ENCODE peak calls at places on chromosomes 6 and 20, in ten cellular contexts. K is bronchial epithelial cell, M is psoas muscle, W is vagina, E is esophagus squamous epithelium, I is fibroblast of lung, Z is NB4, V is AG10803, H is heart right ventricle, Q is lower leg skin. R is an unnamed sample.

GRCh38 chr6:112833546-112834215 is 486.6 kb downstream of the RFPL4B start:
- DNase-seq in K (peak; percentile 5), M (no peak), W (no peak), E (no peak), I (peak; percentile 65), Z (no peak), V (peak; percentile 38), H (no peak), Q (no peak), R (no peak)

GRCh38 chr6:163398104-163398503 is 16.4 kb upstream of the QKI start:
- DNase-seq in K (no peak), M (no peak), W (no peak), E (no peak), I (peak; percentile 34), Z (no peak), V (no peak), H (no peak), Q (no peak), R (no peak)

GRCh38 chr6:166415306-166415705 is 32.6 kb upstream of the MPC1 start:
- DNase-seq in K (no peak), M (no peak), W (no peak), E (no peak), I (no peak), Z (no peak), V (no peak), H (no peak), Q (no peak), R (no peak)

GRCh38 chr6:167485186-167485978 is 160.5 kb downstream of the TTLL2 start:
- DNase-seq in K (no peak), M (no peak), W (no peak), E (no peak), I (peak; percentile 3), Z (no peak), V (no peak), H (peak; percentile 65), Q (no peak), R (peak; percentile 2)

GRCh38 chr6:55980627-55981211 is 105.3 kb upstream of the BMP5 start:
- DNase-seq in K (peak; percentile 37), M (no peak), W (no peak), E (no peak), I (peak; percentile 9), Z (peak; percentile 48), V (peak; percentile 43), H (peak; percentile 17), Q (no peak), R (peak; percentile 62)

GRCh38 chr20:62011938-62012534 is 53.6 kb downstream of the TAF4 start:
- DNase-seq in K (no peak), M (no peak), W (no peak), E (no peak), I (no peak), Z (no peak), V (no peak), H (no peak), Q (no peak), R (no peak)

GRCh38 chr6:4349323-4349722 is 213.9 kb upstream of the ECI2 start:
- DNase-seq in K (no peak), M (no peak), W (peak; percentile 56), E (no peak), I (no peak), Z (no peak), V (no peak), H (no peak), Q (no peak), R (no peak)

GRCh38 chr6:47152666-47153065 is 110.5 kb upstream of the ADGRF1 start:
- DNase-seq in K (no peak), M (no peak), W (no peak), E (no peak), I (no peak), Z (no peak), V (no peak), H (no peak), Q (no peak), R (no peak)

DNA sequence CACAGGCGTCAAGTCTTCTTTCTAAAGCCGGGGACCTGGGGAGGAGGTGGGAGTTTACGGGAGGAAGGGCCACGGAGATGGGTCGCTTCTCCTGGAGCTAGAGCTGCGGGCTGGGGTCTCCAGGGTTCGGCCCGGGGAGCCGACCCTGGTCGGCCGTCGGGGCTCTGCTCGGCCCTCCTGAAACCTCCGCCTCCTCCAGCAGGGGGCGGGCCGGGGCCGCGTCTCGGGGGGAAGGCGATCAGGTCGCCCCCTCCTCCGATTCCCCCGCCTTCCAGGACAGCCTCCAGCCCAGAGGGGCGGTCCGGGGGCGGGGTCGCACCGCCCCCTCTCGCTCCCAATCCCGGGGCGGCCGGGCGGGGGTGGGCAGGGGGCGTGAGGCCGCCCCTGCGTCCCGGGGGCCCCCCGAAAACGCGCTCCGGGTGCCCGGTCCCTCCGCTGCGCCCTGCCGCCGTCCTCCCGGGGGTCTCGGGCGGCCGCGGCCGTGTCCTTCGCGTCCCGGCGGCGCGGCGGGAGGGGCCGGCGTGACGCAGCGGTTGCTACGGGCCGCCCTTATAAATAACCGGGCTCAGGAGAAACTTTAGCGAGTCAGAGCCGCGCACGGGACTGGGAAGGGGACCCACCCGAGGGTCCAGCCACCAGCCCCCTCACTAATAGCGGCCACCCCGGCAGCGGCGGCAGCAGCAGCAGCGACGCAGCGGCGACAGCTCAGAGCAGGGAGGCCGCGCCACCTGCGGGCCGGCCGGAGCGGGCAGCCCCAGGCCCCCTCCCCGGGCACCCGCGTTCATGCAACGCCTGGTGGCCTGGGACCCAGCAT is at the start of gene CEBPB:
- DNase-seq in K (peak; percentile 52), M (peak; percentile 97), W (peak; percentile 95), E (peak; percentile 35), I (peak; percentile 78), Z (peak; percentile 90), V (peak; percentile 90), H (peak; percentile 89), Q (peak; percentile 91), R (peak; percentile 93)
- TF ChIP-seq CTCF in K (peak; percentile 71), M (peak; percentile 71), W (peak; percentile 68), E (peak; percentile 80), I (peak; percentile 50), Z (peak; percentile 53), V (peak; percentile 60), H (peak; percentile 63), Q (no peak), R (peak; percentile 76)

GRCh38 chr20:31843881-31844280 is 1.5 kb downstream of the FOXS1 start:
- DNase-seq in K (no peak), M (no peak), W (no peak), E (no peak), I (no peak), Z (no peak), V (no peak), H (no peak), Q (no peak), R (no peak)
- H3K4me3 ChIP-seq in K (no peak overlapping the region), M (peak overlapping the region; percentile 53), W (no peak overlapping the region), E (peak overlapping the region; percentile 27), I (no peak overlapping the region), Z (no peak overlapping the region), V (no peak overlapping the region), H (peak overlapping the region; percentile 59), Q (no peak overlapping the region), R (no peak overlapping the region)

GRCh38 chr6:98041072-98041471 is 758.1 kb upstream of the MMS22L start:
- DNase-seq in K (no peak), M (no peak), W (no peak), E (no peak), I (peak; percentile 19), Z (no peak), V (no peak), H (no peak), Q (no peak), R (no peak)

GRCh38 chr6:98037571-98037970 is 754.6 kb upstream of the MMS22L start:
- DNase-seq in K (no peak), M (no peak), W (no peak), E (no peak), I (no peak), Z (no peak), V (no peak), H (no peak), Q (no peak), R (no peak)

GRCh38 chr6:98041921-98042320 is 758.9 kb upstream of the MMS22L start:
- DNase-seq in K (no peak), M (no peak), W (no peak), E (no peak), I (peak; percentile 37), Z (no peak), V (no peak), H (no peak), Q (no peak), R (no peak)

GRCh38 chr6:98039443-98039842 is 756.4 kb upstream of the MMS22L start:
- DNase-seq in K (no peak), M (no peak), W (no peak), E (no peak), I (no peak), Z (no peak), V (no peak), H (no peak), Q (no peak), R (no peak)

DNA sequence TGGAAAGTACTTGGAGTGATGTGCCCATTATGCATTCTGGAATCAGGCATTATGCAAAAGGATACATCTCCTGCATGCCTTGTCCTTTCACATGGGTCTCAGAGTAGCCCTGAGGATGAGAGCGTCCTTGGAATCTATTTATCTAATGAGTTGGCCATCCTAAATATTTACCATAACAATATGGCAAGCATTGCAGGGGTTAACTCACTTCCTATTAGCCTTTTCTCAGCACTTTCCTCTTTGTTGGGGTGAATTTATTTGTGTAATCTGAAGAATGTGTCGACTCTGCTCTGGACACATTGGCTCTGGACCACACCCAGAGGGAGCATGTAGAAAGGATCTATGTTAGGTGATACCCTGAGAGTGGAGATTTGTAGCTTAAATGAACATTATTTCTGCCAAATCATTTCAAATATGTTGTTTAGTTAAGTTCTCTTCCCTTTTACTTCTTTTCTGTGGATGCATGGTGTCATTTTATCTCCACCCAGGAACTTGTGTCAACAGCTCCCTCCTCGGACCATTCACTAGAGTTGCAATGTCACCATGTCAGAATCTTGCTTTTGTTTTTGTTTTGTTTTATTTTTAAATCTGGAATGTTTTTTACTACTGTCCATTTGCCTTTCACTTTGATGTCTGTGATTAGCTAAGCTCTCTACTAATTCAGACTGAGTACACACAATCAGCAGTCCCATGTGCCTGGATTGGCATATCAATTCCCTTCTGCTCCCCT is 757.0 kb upstream of the MMS22L start:
- DNase-seq in K (peak; percentile 22), M (no peak), W (no peak), E (no peak), I (peak; percentile 26), Z (peak; percentile 11), V (peak; percentile 17), H (no peak), Q (no peak), R (no peak)
- TF ChIP-seq CTCF in K (peak; percentile 46), M (no peak), W (no peak), E (no peak), I (no peak), Z (no peak), V (peak; percentile 51), H (no peak), Q (no peak), R (no peak)

GRCh38 chr20:36439040-36439730 is 102.1 kb upstream of the MYL9 start:
- DNase-seq in K (peak; percentile 32), M (peak; percentile 79), W (no peak), E (no peak), I (peak; percentile 25), Z (peak; percentile 70), V (peak; percentile 46), H (peak; percentile 56), Q (peak; percentile 46), R (peak; percentile 52)

GRCh38 chr20:36439731-36440072 is 101.6 kb upstream of the MYL9 start:
- DNase-seq in K (no peak), M (no peak), W (no peak), E (no peak), I (no peak), Z (no peak), V (no peak), H (no peak), Q (no peak), R (no peak)

GRCh38 chr20:36432096-36432495 is 109.2 kb upstream of the MYL9 start:
- DNase-seq in K (no peak), M (no peak), W (no peak), E (no peak), I (no peak), Z (no peak), V (no peak), H (no peak), Q (no peak), R (no peak)

GRCh38 chr20:36434383-36434782 is 106.9 kb upstream of the MYL9 start:
- DNase-seq in K (no peak), M (no peak), W (no peak), E (no peak), I (no peak), Z (no peak), V (no peak), H (no peak), Q (no peak), R (no peak)

DNA sequence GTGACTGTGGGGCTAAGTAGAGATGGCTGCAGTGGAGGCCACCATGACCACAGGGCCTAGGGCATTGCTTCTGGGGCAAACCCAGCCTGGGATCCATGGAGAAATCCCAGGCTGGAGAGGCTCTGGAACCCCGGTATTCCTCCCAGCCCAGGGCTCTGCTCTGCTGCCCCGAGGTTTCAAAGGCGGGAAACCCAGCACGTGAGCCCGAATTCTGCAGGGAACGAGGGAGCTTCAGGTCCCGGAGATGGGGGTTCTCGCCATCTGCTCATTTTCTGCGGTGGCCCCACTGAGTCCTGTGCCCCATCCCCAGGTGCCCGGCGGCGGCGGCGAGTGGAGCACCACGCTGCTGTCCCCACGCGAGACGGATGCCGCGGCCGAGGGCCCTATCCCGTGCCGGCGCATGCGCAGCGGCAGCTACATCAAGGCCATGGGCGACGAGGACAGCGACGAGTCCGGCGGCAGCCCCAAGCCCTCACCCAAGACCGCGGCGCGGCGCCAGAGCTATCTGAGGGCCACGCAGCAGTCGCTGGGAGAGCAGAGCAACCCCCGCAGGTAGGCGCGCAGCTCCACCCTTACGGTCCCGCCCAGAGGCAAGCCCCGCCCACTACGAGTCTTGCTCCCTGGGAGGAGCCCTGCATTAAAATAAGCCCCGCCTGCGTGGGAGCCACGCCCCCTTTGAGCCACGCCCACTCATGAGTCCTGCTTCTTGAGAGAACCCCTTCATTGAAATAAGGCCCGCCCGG is 105.3 kb upstream of the MYL9 start:
- DNase-seq in K (peak; percentile 66), M (peak; percentile 89), W (no peak), E (no peak), I (peak; percentile 44), Z (peak; percentile 43), V (peak; percentile 36), H (peak; percentile 51), Q (peak; percentile 67), R (peak; percentile 71)
- H3K4me3 ChIP-seq in K (peak overlapping the region; percentile 23), M (peak overlapping the region; percentile 62), W (peak overlapping the region; percentile 42), E (peak overlapping the region; percentile 39), I (peak overlapping the region; percentile 7), Z (no peak overlapping the region), V (peak overlapping the region; percentile 39), H (peak overlapping the region; percentile 44), Q (no peak overlapping the region), R (peak overlapping the region; percentile 55)

R was measured in fibroblast of villous mesenchyme.